ENCODE peak calls at places on chromosomes 12 and 14, in five cellular contexts. W, Q, S, L and P are unnamed samples.

GRCh38 chr14:23578560-23579310 is at the start of gene JPH4:
- DNase-seq in W (no peak), Q (no peak), S (no peak), L (no peak), P (no peak)

GRCh38 chr12:53825246-53826081 is 73.7 kb upstream of the CISTR start:
- DNase-seq in W (no peak), Q (no peak), S (peak; percentile 99), L (no peak), P (no peak)

GRCh38 chr12:27779837-27780611 is at the start of the genes KLHL42 and MANSC4:
- DNase-seq in W (peak; percentile 63), Q (peak; percentile 64), S (peak; percentile 30), L (peak; percentile 69), P (peak; percentile 71)

GRCh38 chr12:87439990-87440827 is 589.0 kb downstream of the C12orf50 start:
- DNase-seq in W (peak; percentile 79), Q (peak; percentile 76), S (no peak), L (no peak), P (no peak)

GRCh38 chr12:42767326-42767954 is 177.9 kb upstream of the PRICKLE1 start:
- DNase-seq in W (no peak), Q (no peak), S (no peak), L (no peak), P (no peak)

GRCh38 chr12:630656-631632 is 32.3 kb downstream of the NINJ2 start:
- DNase-seq in W (no peak), Q (peak; percentile 55), S (no peak), L (peak; percentile 93), P (peak; percentile 65)

GRCh38 chr12:74945771-74946198 is 263.9 kb downstream of the KCNC2 start:
- DNase-seq in W (peak; percentile 46), Q (no peak), S (no peak), L (no peak), P (peak; percentile 5)

GRCh38 chr12:92194566-92194965 is 48.9 kb upstream of the BTG1 start:
- DNase-seq in W (no peak), Q (no peak), S (no peak), L (no peak), P (no peak)

GRCh38 chr14:95519699-95520098 is 3.2 kb upstream of the SYNE3 start:
- DNase-seq in W (no peak), Q (peak; percentile 69), S (no peak), L (no peak), P (peak; percentile 44)

GRCh38 chr14:94975366-94975765 is 182.0 kb downstream of the DICER1 start:
- DNase-seq in W (peak; percentile 21), Q (no peak), S (no peak), L (no peak), P (no peak)

GRCh38 chr14:96585672-96586013 is 83.5 kb downstream of the PAPOLA start:
- DNase-seq in W (no peak), Q (no peak), S (no peak), L (no peak), P (no peak)

GRCh38 chr14:69479696-69480095 is 4.8 kb upstream of the PLEKHD1 start:
- DNase-seq in W (no peak), Q (no peak), S (no peak), L (no peak), P (no peak)

GRCh38 chr12:1836241-1836803 is 16.0 kb downstream of the LRTM2 start:
- DNase-seq in W (no peak), Q (no peak), S (no peak), L (no peak), P (no peak)

GRCh38 chr14:41606249-41607118 is at the start of gene LRFN5:
- DNase-seq in W (peak; percentile 11), Q (peak; percentile 21), S (no peak), L (peak; percentile 14), P (no peak)

GRCh38 chr12:26298785-26299621 is 103.6 kb downstream of the SSPN start:
- DNase-seq in W (peak; percentile 72), Q (no peak), S (no peak), L (peak; percentile 90), P (no peak)

GRCh38 chr12:106744600-106744999 is 29.9 kb upstream of the RIC8B start:
- DNase-seq in W (no peak), Q (no peak), S (no peak), L (no peak), P (no peak)

GRCh38 chr12:113322353-113322752 is 12.6 kb downstream of the SLC8B1 start:
- DNase-seq in W (no peak), Q (no peak), S (no peak), L (peak; percentile 24), P (no peak)

GRCh38 chr12:101230547-101230946 is 20.5 kb upstream of the SLC5A8 start:
- DNase-seq in W (no peak), Q (no peak), S (no peak), L (no peak), P (no peak)

GRCh38 chr12:77609016-77609415 is 221.7 kb upstream of the NAV3 start:
- DNase-seq in W (no peak), Q (no peak), S (no peak), L (peak; percentile 23), P (no peak)

DNA sequence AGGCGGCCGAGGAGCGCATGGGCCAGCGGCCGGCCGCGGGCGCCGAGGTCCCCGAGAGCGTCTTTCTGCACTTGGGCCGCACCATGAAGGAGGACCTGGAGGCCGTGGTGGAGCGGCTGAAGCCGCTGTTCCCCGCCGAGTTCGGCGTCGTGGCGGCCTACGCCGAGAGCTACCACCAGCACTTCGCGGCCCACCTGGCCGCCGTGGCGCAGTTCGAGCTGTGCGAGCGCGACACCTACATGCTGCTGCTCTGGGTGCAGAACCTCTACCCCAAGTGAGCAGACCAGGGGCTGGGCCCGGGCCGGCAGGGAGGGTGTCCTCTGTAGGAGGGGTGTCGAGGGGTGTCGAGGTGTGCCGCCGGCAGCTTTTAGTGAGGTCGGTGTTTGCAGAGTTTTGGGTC is 4.1 kb downstream of the TNFAIP2 start:
- DNase-seq in W (no peak), Q (peak; percentile 16), S (no peak), L (no peak), P (no peak)
- H3K27ac ChIP-seq in W (no peak overlapping the region), Q (no peak overlapping the region), S (no peak overlapping the region), L (no peak overlapping the region), P (no peak overlapping the region)

GRCh38 chr12:41205070-41205715 is 17.1 kb downstream of the PDZRN4 start:
- DNase-seq in W (peak; percentile 71), Q (no peak), S (no peak), L (peak; percentile 13), P (no peak)
- H3K4me3 ChIP-seq in W (peak overlapping the region; percentile 3), Q (no peak overlapping the region), S (no peak overlapping the region), L (peak overlapping the region; percentile 24), P (no peak overlapping the region)

DNA sequence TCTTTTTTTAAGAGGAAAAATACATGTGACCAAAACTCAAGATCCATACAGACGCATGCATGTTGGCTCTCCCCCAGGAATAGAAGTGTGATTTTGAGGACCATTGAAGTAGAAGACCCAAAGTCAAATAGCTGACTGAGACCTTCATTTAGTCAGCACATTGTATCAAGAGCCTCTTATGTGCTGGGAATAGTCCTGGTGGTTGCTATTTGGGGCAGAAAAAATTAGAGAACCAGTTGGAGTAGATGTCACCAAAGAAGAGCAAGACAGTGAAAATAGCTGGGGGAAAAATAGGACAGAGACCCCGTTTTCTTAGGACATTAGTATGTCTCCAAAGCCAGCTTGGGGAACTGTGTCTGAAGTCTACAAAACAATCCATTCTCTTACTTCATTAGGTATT is 93.6 kb downstream of the PELI2 start:
- DNase-seq in W (no peak), Q (no peak), S (no peak), L (no peak), P (no peak)
- H3K27me3 ChIP-seq in W (no peaks in the 10 kb centered on the region), Q (no peaks in the 10 kb centered on the region), S (no peaks in the 10 kb centered on the region), L (no peaks in the 10 kb centered on the region), P (no peaks in the 10 kb centered on the region)

DNA sequence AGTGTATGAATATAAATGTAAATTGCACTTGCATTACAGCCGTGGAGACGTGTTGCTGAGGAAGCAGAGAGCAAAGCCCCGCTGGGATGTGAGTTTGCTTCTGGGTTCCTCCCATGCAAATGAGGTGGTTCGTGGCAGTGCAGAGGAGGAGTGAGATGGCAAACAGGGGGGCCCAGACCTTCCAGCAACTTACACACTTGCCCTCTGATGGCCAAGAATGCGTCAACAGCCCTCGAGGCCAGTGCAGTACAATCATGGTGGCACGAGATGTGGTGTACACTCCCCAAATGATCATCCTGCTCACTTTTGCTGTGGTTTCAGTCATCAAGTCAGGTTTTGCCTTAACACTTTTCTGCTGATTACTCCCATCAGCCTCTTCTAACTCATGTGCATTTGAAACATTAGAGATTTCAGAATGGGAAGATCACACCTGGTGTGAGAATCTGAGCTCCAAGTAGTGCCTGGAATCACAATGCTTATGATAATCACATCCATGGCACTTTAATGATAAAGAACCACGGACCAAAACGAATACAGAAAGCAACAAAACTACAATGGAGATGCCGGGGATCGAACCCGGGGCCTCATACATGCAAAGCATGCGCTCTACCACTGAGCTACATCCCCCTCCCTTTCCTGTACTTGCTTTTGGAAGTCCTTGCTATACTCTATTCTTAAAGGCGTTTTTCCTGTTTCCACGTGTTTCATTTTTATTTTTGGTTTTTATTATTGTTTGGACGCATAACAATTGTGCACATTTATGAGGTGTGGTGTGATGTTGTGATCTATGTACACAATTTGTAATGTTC is 7.0 kb upstream of the UBC start:
- DNase-seq in W (peak; percentile 67), Q (peak; percentile 77), S (peak; percentile 65), L (peak; percentile 72), P (peak; percentile 77)
- H3K27ac ChIP-seq in W (peak overlapping the region; percentile 79), Q (peak overlapping the region; percentile 98), S (peak overlapping the region; percentile 100), L (peak overlapping the region; percentile 100), P (peak overlapping the region; percentile 52)

DNA sequence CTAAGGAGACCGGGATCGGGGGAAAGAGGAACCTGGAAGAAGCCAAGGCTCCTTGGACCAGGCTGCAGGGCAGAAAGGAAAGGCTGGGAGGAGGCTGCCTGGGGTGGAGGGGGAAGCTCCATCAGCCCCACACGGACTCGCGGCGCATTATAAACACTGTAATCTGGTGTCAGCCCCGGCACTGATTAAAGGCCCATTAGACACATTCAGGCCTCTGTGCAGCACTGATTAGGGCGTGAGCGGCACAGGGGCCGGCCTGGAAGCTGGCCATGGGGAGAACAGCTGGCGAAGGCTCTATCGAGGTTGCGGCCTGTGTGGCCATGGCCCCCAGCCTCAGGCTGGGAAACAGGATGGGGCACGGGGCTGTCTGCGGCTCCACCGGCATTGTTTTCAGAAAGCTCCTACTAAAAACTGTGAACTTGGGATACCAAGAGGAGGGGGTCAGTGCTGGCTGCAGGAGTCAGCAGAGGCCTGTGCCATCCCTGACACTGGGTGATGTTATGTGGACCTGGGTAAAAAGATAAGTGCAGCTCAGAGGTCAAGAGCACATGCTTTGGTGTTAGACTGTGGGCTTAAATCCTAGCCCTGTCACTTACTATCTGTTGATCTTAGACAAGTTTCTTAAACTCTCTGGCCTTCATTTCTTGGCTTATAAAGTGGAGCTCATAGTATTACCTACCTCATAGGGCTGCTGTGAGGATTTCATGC is 10.6 kb downstream of the ACVRL1 start:
- DNase-seq in W (no peak), Q (no peak), S (no peak), L (no peak), P (no peak)
- H3K4me3 ChIP-seq in W (no peak overlapping the region), Q (no peak overlapping the region), S (no peak overlapping the region), L (no peak overlapping the region), P (no peak overlapping the region)